ENCODE peak calls at places on chromosomes 11 and 22, in five cellular contexts. C is NCI-H2081, O is GM19239, M is iris pigment epithelial cell, N is body of pancreas. D is an unnamed sample.

GRCh38 chr11:9264381-9265210 is 554 bp downstream of the DENND5A start:
- DNase-seq in C (no peak), O (peak), M (peak), N (peak), D (peak)

GRCh38 chr22:20567371-20567847 is 60.0 kb downstream of the MED15 start:
- DNase-seq in C (no peak), O (no peak), M (peak), N (no peak), D (no peak)

GRCh38 chr11:326592-326841 is 5.9 kb upstream of the IFITM3 start:
- DNase-seq in C (no peak), O (no peak), M (no peak), N (no peak), D (no peak)

GRCh38 chr22:39181778-39182177 is 29.3 kb upstream of the CBX7 start:
- DNase-seq in C (no peak), O (no peak), M (no peak), N (no peak), D (no peak)

GRCh38 chr11:20022363-20023081 is 137.8 kb downstream of the DBX1 start:
- DNase-seq in C (no peak), O (no peak), M (peak), N (peak), D (no peak)

GRCh38 chr11:132838621-132839020 is 693.7 kb downstream of the OPCML start:
- DNase-seq in C (no peak), O (no peak), M (peak), N (no peak), D (no peak)

GRCh38 chr11:47179655-47179991 is 2.9 kb upstream of the ARFGAP2 start:
- DNase-seq in C (peak), O (peak), M (peak), N (peak), D (no peak)

GRCh38 chr11:62747475-62748160 is 6.3 kb downstream of the ZBTB3 start:
- DNase-seq in C (no peak), O (no peak), M (no peak), N (no peak), D (no peak)

GRCh38 chr11:2525166-2525861 is 80.5 kb downstream of the KCNQ1 start:
- DNase-seq in C (no peak), O (no peak), M (no peak), N (peak), D (no peak)

GRCh38 chr22:17305076-17305475 is 64.2 kb upstream of the CECR2 start:
- DNase-seq in C (no peak), O (no peak), M (no peak), N (no peak), D (no peak)

D was measured in T-helper 9 cell.